ENCODE peak calls at places on chromosomes 11 and 22, in five cellular contexts. P is heart right ventricle, X is pancreas, U is adrenal gland, R is neuronal stem cell. B is an unnamed sample. For H3K4me1, the result is how much of the 10 kb centered on the place peaks cover.

GRCh38 chr11:95659088-95659487 is 130.5 kb downstream of the FAM76B start:
- DNase-seq in P (no peak), X (no peak), R (no peak), U (no peak), B (no peak)

GRCh38 chr22:46122511-46122971 is 27.8 kb upstream of the PPARA start:
- DNase-seq in R (peak), P (peak), X (peak), U (peak), B (peak)

GRCh38 chr22:28594784-28595324 is 84.8 kb downstream of the TTC28 start:
- DNase-seq in X (no peak), P (no peak), U (no peak), R (peak), B (no peak)

GRCh38 chr11:117734596-117734995 is 62.4 kb downstream of the DSCAML1 start:
- DNase-seq in R (no peak), U (no peak), X (no peak), P (no peak), B (no peak)

GRCh38 chr11:120590472-120590871 is 78.9 kb downstream of the GRIK4 start:
- DNase-seq in P (no peak), R (no peak), U (no peak), X (no peak), B (no peak)

GRCh38 chr11:68809506-68809905 is 32.2 kb downstream of the CPT1A start:
- DNase-seq in P (no peak), U (no peak), X (no peak), R (no peak), B (no peak)

GRCh38 chr11:117828641-117829368 is 4.3 kb upstream of the FXYD2 start:
- DNase-seq in X (no peak), R (no peak), P (no peak), U (peak), B (peak)

GRCh38 chr22:39956932-39957664 is 3.1 kb upstream of the TMA7B start:
- DNase-seq in P (no peak), X (no peak), U (no peak), R (no peak), B (no peak)

GRCh38 chr11:63974259-63975143 is at the start of gene COX8A:
- DNase-seq in U (peak), R (peak), P (peak), X (peak), B (peak)

GRCh38 chr11:84012171-84012826 is 726.1 kb upstream of the CCDC90B start:
- DNase-seq in R (no peak), P (no peak), U (no peak), X (no peak), B (no peak)

GRCh38 chr11:69209038-69209350 is 53.3 kb downstream of the SMIM38 start:
- DNase-seq in P (no peak), R (no peak), U (no peak), X (no peak), B (peak)

GRCh38 chr22:22195265-22196017 is 49.1 kb upstream of the VPREB1 start:
- DNase-seq in U (peak), X (peak), R (peak), P (peak), B (peak)

GRCh38 chr11:65887026-65887722 is 1.1 kb downstream of the FIBP start:
- DNase-seq in R (no peak), U (no peak), P (no peak), X (no peak), B (no peak)

GRCh38 chr11:112279901-112280267 is 19.2 kb upstream of the PLET1 start:
- DNase-seq in X (peak), R (peak), P (peak), U (peak), B (peak)

GRCh38 chr11:877565-877964 is 33.0 kb downstream of the CHID1 start:
- DNase-seq in R (no peak), X (no peak), P (no peak), U (no peak), B (no peak)

GRCh38 chr11:78762105-78762504 is 187.4 kb upstream of the NARS2 start:
- DNase-seq in U (no peak), R (no peak), X (no peak), P (no peak), B (no peak)

GRCh38 chr11:57248780-57249383 is 11.8 kb upstream of the APLNR start:
- DNase-seq in R (peak), P (peak), X (peak), U (peak), B (no peak)

GRCh38 chr11:1921576-1922141 is 2.2 kb downstream of the TNNT3 start:
- DNase-seq in R (no peak), P (peak), U (no peak), X (no peak), B (no peak)

GRCh38 chr22:48937032-48937639 is 890.5 kb downstream of the BRD1 start:
- DNase-seq in X (no peak), U (no peak), R (no peak), P (no peak), B (no peak)

GRCh38 chr11:120184946-120185677 is 25.7 kb upstream of the OAF start:
- DNase-seq in U (peak), X (peak), R (no peak), P (peak), B (no peak)

GRCh38 chr22:23264610-23265388 is 84.5 kb downstream of the BCR start:
- DNase-seq in R (no peak), U (peak), X (no peak), P (no peak), B (no peak)

GRCh38 chr11:116582621-116583020 is 190.2 kb downstream of the BUD13 start:
- DNase-seq in R (no peak), P (no peak), U (no peak), X (no peak), B (no peak)

GRCh38 chr11:106917973-106918372 is 100.3 kb downstream of the GUCY1A2 start:
- DNase-seq in U (no peak), P (no peak), X (no peak), R (peak), B (no peak)

GRCh38 chr11:62732830-62733229 is 4.5 kb downstream of the TTC9C start:
- DNase-seq in X (no peak), U (no peak), R (no peak), P (no peak), B (peak)

GRCh38 chr11:112163875-112164521 is at the start of gene IL18:
- DNase-seq in P (peak), X (peak), R (no peak), U (no peak), B (no peak)

GRCh38 chr22:39246690-39247332 is 2.0 kb upstream of the PDGFB start:
- DNase-seq in R (no peak), X (no peak), P (no peak), U (no peak), B (no peak)

GRCh38 chr11:106585061-106585460 is 433.2 kb downstream of the GUCY1A2 start:
- DNase-seq in R (peak), U (no peak), X (no peak), P (no peak), B (no peak)

GRCh38 chr11:113435190-113435968 is 39.8 kb downstream of the DRD2 start:
- DNase-seq in X (no peak), P (no peak), U (no peak), R (no peak), B (no peak)

GRCh38 chr11:108228236-108228635 is 5.4 kb downstream of the ATM start:
- DNase-seq in P (no peak), R (no peak), X (no peak), U (no peak), B (no peak)

GRCh38 chr11:34259087-34259486 is 98.7 kb downstream of the ABTB2 start:
- DNase-seq in X (no peak), P (no peak), R (no peak), U (no peak), B (no peak)

GRCh38 chr11:74739546-74740270 is 8.5 kb upstream of the CHRDL2 start:
- DNase-seq in R (no peak), U (peak), P (no peak), X (peak), B (peak)

GRCh38 chr22:17782621-17783020 is 8.4 kb upstream of the BID start:
- DNase-seq in U (no peak), P (no peak), X (no peak), R (no peak), B (no peak)

GRCh38 chr11:66373261-66373660 is 1.7 kb upstream of the SLC29A2 start:
- DNase-seq in P (peak), R (no peak), U (no peak), X (no peak), B (no peak)

GRCh38 chr11:2980168-2980840 is 11.8 kb downstream of the NAP1L4 start:
- DNase-seq in U (no peak), P (no peak), X (no peak), R (no peak), B (no peak)

GRCh38 chr11:2976289-2977063 is 15.7 kb downstream of the NAP1L4 start:
- DNase-seq in X (no peak), P (no peak), R (no peak), U (no peak), B (no peak)

GRCh38 chr11:2974272-2974671 is 17.9 kb downstream of the NAP1L4 start:
- DNase-seq in P (no peak), R (no peak), X (no peak), U (no peak), B (no peak)

GRCh38 chr11:2977113-2977512 is 15.0 kb downstream of the NAP1L4 start:
- DNase-seq in U (no peak), R (no peak), X (no peak), P (no peak), B (no peak)

GRCh38 chr11:2975594-2975993 is 16.5 kb downstream of the NAP1L4 start:
- DNase-seq in X (no peak), R (no peak), U (no peak), P (no peak), B (peak)
- H3K4me1 ChIP-seq in X (under half), R (under half), U (under half), P (under half), B (under half)

GRCh38 chr11:13205446-13205845 is 72.1 kb upstream of the BMAL1 start:
- DNase-seq in P (no peak), U (no peak), R (no peak), X (no peak), B (no peak)
- H3K27ac ChIP-seq in P (no peak), U (no peak), R (no peak), X (no peak), B (no peak)

DNA sequence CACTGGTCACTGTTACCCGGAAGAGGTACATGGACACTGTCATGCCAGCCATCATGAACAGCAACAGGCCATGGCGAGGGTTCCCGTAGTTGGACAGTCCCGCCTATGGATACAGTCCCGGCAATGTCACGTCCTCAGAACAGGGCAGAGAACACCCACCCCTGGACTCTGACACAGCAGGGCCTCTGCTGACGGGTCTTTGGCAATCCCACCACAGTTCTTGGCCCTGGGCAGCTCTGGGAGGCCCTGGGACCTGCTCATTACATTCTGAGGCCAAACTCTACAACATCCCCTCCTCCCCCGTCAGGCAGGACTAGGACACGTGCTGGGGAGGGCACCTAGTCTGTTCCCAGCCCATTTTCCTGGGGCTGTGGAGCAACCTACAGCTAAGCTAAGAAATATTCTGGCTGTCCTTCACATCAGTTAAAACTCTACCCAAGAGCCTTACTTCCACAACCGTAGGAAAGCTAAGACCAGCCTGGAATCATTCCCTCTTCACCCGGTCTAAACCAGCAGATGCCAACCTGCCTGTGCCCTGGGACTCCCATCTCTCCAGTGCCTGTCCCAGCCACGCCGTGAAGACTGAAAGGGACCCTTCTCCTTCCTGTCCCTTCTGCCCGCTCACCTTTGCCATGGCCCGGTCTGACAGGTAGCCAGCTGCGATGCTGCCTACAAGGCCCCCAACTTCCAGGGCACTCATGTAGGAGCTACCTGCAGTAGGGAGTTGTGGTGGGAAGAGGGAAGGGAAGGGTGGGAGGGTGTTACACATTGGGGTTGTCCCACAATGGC is 4.5 kb downstream of the SLC37A4 start:
- DNase-seq in P (no peak), X (no peak), U (no peak), R (no peak), B (no peak)
- H3K4me1 ChIP-seq in P (under half), X (under half), U (under half), R (under half), B (under half)

DNA sequence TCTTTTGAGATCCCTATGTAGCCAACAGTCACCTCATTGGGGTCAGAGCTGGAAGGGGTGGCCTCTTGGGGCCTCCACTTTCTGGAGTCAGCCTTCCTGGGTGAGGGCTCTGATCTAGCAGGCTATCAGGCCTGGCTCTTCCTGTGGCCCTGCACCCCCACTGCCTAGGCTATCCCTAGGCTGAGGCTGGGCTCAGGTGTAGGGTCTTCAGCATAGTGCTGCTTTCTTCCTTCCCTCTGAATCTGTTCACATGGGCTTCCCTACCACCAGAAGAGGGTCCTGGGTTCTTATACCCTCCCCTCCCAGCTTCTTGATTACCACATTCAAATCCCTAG is 456 bp upstream of the SPI1 start:
- DNase-seq in X (no peak), R (no peak), P (no peak), U (no peak), B (no peak)
- H3K27ac ChIP-seq in X (no peak), R (no peak), P (peak), U (no peak), B (peak)

GRCh38 chr22:32625985-32626384 is 151.4 kb downstream of the FBXO7 start:
- DNase-seq in X (no peak), R (no peak), U (no peak), P (no peak), B (no peak)
- H3K4me1 ChIP-seq in X (under half), R (under half), U (under half), P (half or more), B (under half)

B was measured in CD8-positive, alpha-beta memory T cell.